ENCODE peak calls at places on chromosomes 11 and 22, in eight cellular contexts. M is brain pericyte, O is IMR-90, K is choroid plexus epithelial cell, E is T-helper 2 cell, U is omental fat pad, J is left colon, Z is HL-60. G is an unnamed sample.

GRCh38 chr11:78076733-78077403 is 2.8 kb downstream of the NDUFC2 start:
- DNase-seq in Z (no peak), J (no peak), E (peak), K (no peak), O (no peak), M (no peak), U (no peak), G (no peak)

GRCh38 chr11:15585587-15586331 is 471.0 kb downstream of the INSC start:
- DNase-seq in Z (no peak), E (no peak), U (no peak), K (no peak), O (no peak), J (no peak), M (no peak), G (no peak)

GRCh38 chr22:31248965-31249940 is 37.2 kb downstream of the LIMK2 start:
- DNase-seq in U (no peak), M (no peak), K (no peak), Z (no peak), E (no peak), O (no peak), J (no peak), G (no peak)

GRCh38 chr22:50531546-50532352 is 1.9 kb upstream of the TYMP start:
- DNase-seq in J (peak), O (peak), Z (peak), U (no peak), M (no peak), K (peak), E (peak), G (peak)

GRCh38 chr11:936199-936598 is 10.5 kb downstream of the AP2A2 start:
- DNase-seq in O (no peak), E (no peak), U (no peak), K (no peak), M (no peak), J (no peak), Z (no peak), G (no peak)

GRCh38 chr11:105265859-105266258 is 126.3 kb upstream of the CARD18 start:
- DNase-seq in M (no peak), E (peak), O (peak), U (no peak), J (no peak), Z (no peak), K (peak), G (no peak)

GRCh38 chr11:57356179-57356757 is 18.1 kb downstream of the P2RX3 start:
- DNase-seq in U (no peak), O (no peak), K (no peak), J (no peak), Z (no peak), M (no peak), E (no peak), G (no peak)

GRCh38 chr11:8503872-8504491 is 90.0 kb downstream of the STK33 start:
- DNase-seq in E (no peak), J (no peak), O (no peak), Z (no peak), M (no peak), K (no peak), U (no peak), G (no peak)

GRCh38 chr11:128501576-128502549 is 85.5 kb downstream of the ETS1 start:
- DNase-seq in K (peak), E (no peak), Z (no peak), M (no peak), J (no peak), U (no peak), O (peak), G (no peak)

GRCh38 chr11:133326332-133326731 is 206.0 kb downstream of the OPCML start:
- DNase-seq in J (no peak), U (no peak), M (no peak), K (no peak), O (no peak), E (no peak), Z (no peak), G (no peak)

GRCh38 chr22:23696326-23696851 is 5.6 kb downstream of the RGL4 start:
- DNase-seq in M (no peak), E (peak), K (peak), Z (peak), U (no peak), O (peak), J (no peak), G (peak)

GRCh38 chr22:18091916-18092526 is 14.2 kb downstream of the PEX26 start:
- DNase-seq in M (no peak), Z (no peak), O (peak), K (no peak), U (peak), J (peak), E (peak), G (peak)

GRCh38 chr11:133978816-133979215 is 22.0 kb upstream of the IGSF9B start:
- DNase-seq in O (peak), M (no peak), J (no peak), E (no peak), Z (no peak), U (no peak), K (no peak), G (no peak)

GRCh38 chr11:101407324-101407723 is 176.5 kb downstream of the TRPC6 start:
- DNase-seq in O (peak), U (no peak), Z (no peak), J (no peak), M (no peak), K (peak), E (no peak), G (no peak)

GRCh38 chr11:125225401-125225800 is 60.9 kb downstream of the PKNOX2 start:
- DNase-seq in K (no peak), E (no peak), Z (no peak), J (no peak), U (no peak), O (no peak), M (no peak), G (no peak)

GRCh38 chr22:39381009-39381755 is 18.4 kb upstream of the TAB1 start:
- DNase-seq in E (no peak), Z (no peak), J (no peak), U (no peak), M (no peak), K (no peak), O (no peak), G (no peak)

GRCh38 chr22:24428751-24429410 is 1.5 kb downstream of the ADORA2A start:
- DNase-seq in M (no peak), K (no peak), Z (no peak), U (no peak), E (no peak), J (no peak), O (no peak), G (no peak)

GRCh38 chr11:398826-399225 is 4.8 kb downstream of the PKP3 start:
- DNase-seq in U (no peak), O (no peak), E (peak), M (no peak), J (no peak), K (no peak), Z (no peak), G (no peak)

GRCh38 chr11:122036022-122036421 is 80.0 kb downstream of the BLID start:
- DNase-seq in K (peak), Z (no peak), E (no peak), M (no peak), O (peak), J (no peak), U (no peak), G (no peak)

GRCh38 chr22:22097727-22098228 is 115.2 kb upstream of the TOP3B start:
- DNase-seq in U (no peak), E (no peak), O (no peak), J (no peak), K (no peak), Z (no peak), M (no peak), G (no peak)

GRCh38 chr11:116852261-116853125 is 15.1 kb upstream of the APOA1 start:
- DNase-seq in E (peak), U (no peak), J (peak), Z (no peak), O (peak), M (no peak), K (peak), G (peak)

GRCh38 chr11:34490304-34490703 is 23.3 kb downstream of the ELF5 start:
- DNase-seq in U (no peak), O (no peak), Z (no peak), M (no peak), E (no peak), J (no peak), K (no peak), G (no peak)

GRCh38 chr11:3877252-3878035 is 22.0 kb downstream of the STIM1 start:
- DNase-seq in Z (no peak), M (no peak), O (no peak), U (no peak), K (no peak), J (no peak), E (no peak), G (no peak)

GRCh38 chr11:62948765-62949320 is 27.7 kb upstream of the CHRM1 start:
- DNase-seq in M (no peak), Z (no peak), K (no peak), J (no peak), O (no peak), U (no peak), E (no peak), G (no peak)

GRCh38 chr22:23053912-23054530 is 16.3 kb upstream of the GNAZ start:
- DNase-seq in J (no peak), M (no peak), O (no peak), E (no peak), U (no peak), K (no peak), Z (no peak), G (no peak)

GRCh38 chr11:85534806-85535205 is 92.3 kb downstream of the DLG2 start:
- DNase-seq in K (no peak), M (no peak), Z (no peak), U (no peak), J (no peak), E (no peak), O (no peak), G (no peak)